ENCODE peak calls at places on chromosomes 1 and 21, in ten cellular contexts. X is IMR-90, J is choroid plexus epithelial cell, T is fibroblast of pulmonary artery, Q is A549, M is ovary, U is fibroblast of lung, O is tibial artery, G is cardiac fibroblast, Z is HFF-Myc. C is an unnamed sample.

GRCh38 chr1:117166076-117166475 is 44.5 kb upstream of the TRIM45 start:
- DNase-seq in T (peak; percentile 42), O (no peak), Q (peak; percentile 58), M (no peak), G (peak; percentile 40), U (peak; percentile 80), J (peak; percentile 63), X (peak; percentile 95), Z (no peak), C (no peak)

GRCh38 chr1:50418600-50419109 is 4.6 kb downstream of the DMRTA2 start:
- DNase-seq in Z (no peak), G (no peak), M (no peak), X (no peak), U (no peak), O (no peak), T (no peak), Q (no peak), J (no peak), C (peak; percentile 53)

GRCh38 chr1:217027403-217028080 is 304.3 kb upstream of the ESRRG start:
- DNase-seq in M (no peak), U (no peak), Z (no peak), O (no peak), J (no peak), T (no peak), X (no peak), G (no peak), Q (no peak), C (no peak)

GRCh38 chr1:83631836-83632235 is 367.1 kb downstream of the TTLL7 start:
- DNase-seq in Q (no peak), O (no peak), G (no peak), U (no peak), T (no peak), M (no peak), J (no peak), Z (no peak), X (no peak), C (no peak)

GRCh38 chr21:45381865-45382697 is 22.9 kb upstream of the COL18A1 start:
- DNase-seq in G (no peak), J (no peak), O (peak; percentile 14), T (no peak), Z (no peak), U (no peak), M (peak; percentile 36), Q (no peak), X (no peak), C (peak; percentile 46)

GRCh38 chr21:27572681-27573080 is 605.8 kb upstream of the ADAMTS5 start:
- DNase-seq in M (no peak), G (peak; percentile 34), O (no peak), J (peak; percentile 85), X (peak; percentile 90), Z (no peak), T (peak; percentile 47), U (peak; percentile 75), Q (no peak), C (no peak)

GRCh38 chr1:167263784-167264464 is 43.2 kb downstream of the POU2F1 start:
- DNase-seq in Q (peak; percentile 9), J (peak; percentile 18), G (peak; percentile 10), X (no peak), T (no peak), U (no peak), O (no peak), Z (no peak), M (no peak), C (no peak)

GRCh38 chr21:32306021-32306780 is 7.5 kb downstream of the MRAP start:
- DNase-seq in M (no peak), J (peak; percentile 43), Z (no peak), Q (peak; percentile 17), U (no peak), G (peak; percentile 8), X (no peak), T (no peak), O (no peak), C (no peak)

GRCh38 chr21:23695449-23695848 is 1911.8 kb downstream of the MRPL39 start:
- DNase-seq in G (no peak), O (no peak), Z (no peak), X (no peak), Q (no peak), T (no peak), U (no peak), J (no peak), M (no peak), C (no peak)

GRCh38 chr1:2554621-2555387 is 1.4 kb upstream of the TNFRSF14 start:
- DNase-seq in T (no peak), U (no peak), X (no peak), Q (no peak), M (no peak), J (peak; percentile 50), G (no peak), Z (no peak), O (no peak), C (no peak)

GRCh38 chr1:201299968-201300367 is 16.7 kb downstream of the PKP1 start:
- DNase-seq in O (no peak), X (peak; percentile 4), Z (no peak), J (no peak), U (peak; percentile 25), G (peak; percentile 51), M (no peak), Q (peak; percentile 37), T (peak; percentile 21), C (no peak)

GRCh38 chr1:28129150-28129549 is 40.7 kb upstream of the EYA3 start:
- DNase-seq in J (peak; percentile 52), Q (peak; percentile 55), U (peak; percentile 21), G (peak; percentile 63), Z (no peak), T (peak; percentile 50), X (peak; percentile 82), M (no peak), O (no peak), C (no peak)

GRCh38 chr21:16213518-16213917 is 483.7 kb downstream of the USP25 start:
- DNase-seq in Q (no peak), T (no peak), G (no peak), J (no peak), M (no peak), U (no peak), O (no peak), X (no peak), Z (no peak), C (no peak)

GRCh38 chr1:50603274-50604271 is 180.3 kb upstream of the DMRTA2 start:
- DNase-seq in O (no peak), U (peak; percentile 38), J (peak; percentile 55), G (peak; percentile 13), X (peak; percentile 69), T (peak; percentile 33), Q (peak; percentile 35), M (no peak), Z (peak; percentile 76), C (no peak)

GRCh38 chr1:85617582-85618237 is 37.1 kb downstream of the CCN1 start:
- DNase-seq in J (peak; percentile 79), G (peak; percentile 37), O (no peak), U (peak; percentile 6), T (peak; percentile 34), X (peak; percentile 87), Z (no peak), M (no peak), Q (no peak), C (no peak)

GRCh38 chr1:20634065-20634593 is 871 bp downstream of the PINK1 start:
- DNase-seq in Z (no peak), Q (no peak), O (no peak), M (no peak), T (no peak), G (no peak), U (no peak), X (no peak), J (no peak), C (no peak)
- H3K4me3 ChIP-seq in Z (peak overlapping the region; percentile 62), Q (peak overlapping the region; percentile 100), O (peak overlapping the region; percentile 100), M (peak overlapping the region; percentile 77), T (peak overlapping the region; percentile 58), G (peak overlapping the region; percentile 84), U (peak overlapping the region; percentile 96), X (peak overlapping the region; percentile 84), J (peak overlapping the region; percentile 87), C (peak overlapping the region; percentile 88)

GRCh38 chr1:231159963-231160761 is 1.7 kb upstream of the TRIM67 start:
- DNase-seq in U (no peak), Q (no peak), J (no peak), X (no peak), Z (no peak), G (no peak), O (no peak), M (no peak), T (no peak), C (no peak)

GRCh38 chr1:231162300-231162969 is 577 bp downstream of the TRIM67 start:
- DNase-seq in X (peak; percentile 26), M (peak; percentile 49), O (no peak), T (peak; percentile 19), G (peak; percentile 22), J (peak; percentile 49), U (peak; percentile 10), Z (no peak), Q (peak; percentile 46), C (peak; percentile 57)

GRCh38 chr1:231159202-231159962 is 2.5 kb upstream of the TRIM67 start:
- DNase-seq in O (no peak), U (no peak), T (no peak), G (no peak), Z (no peak), X (no peak), J (no peak), Q (no peak), M (no peak), C (no peak)

GRCh38 chr1:231161711-231162299 is at the start of gene TRIM67:
- DNase-seq in Z (no peak), U (peak; percentile 7), T (no peak), Q (peak; percentile 29), M (no peak), O (no peak), X (no peak), G (peak; percentile 7), J (peak; percentile 36), C (no peak)

GRCh38 chr1:231160851-231161710 is 777 bp upstream of the TRIM67 start:
- DNase-seq in T (no peak), Z (no peak), Q (no peak), O (no peak), G (no peak), U (no peak), X (no peak), M (peak; percentile 16), J (no peak), C (no peak)
- H3K4me3 ChIP-seq in T (no peak overlapping the region), Z (no peak overlapping the region), Q (peak overlapping the region; percentile 54), O (no peak overlapping the region), G (no peak overlapping the region), U (peak overlapping the region; percentile 33), X (no peak overlapping the region), M (no peak overlapping the region), J (peak overlapping the region; percentile 42), C (peak overlapping the region; percentile 60)

GRCh38 chr1:153343811-153344717 is 4.6 kb downstream of the PGLYRP4 start:
- DNase-seq in Z (no peak), Q (no peak), X (no peak), T (no peak), J (no peak), G (no peak), U (no peak), M (no peak), O (no peak), C (no peak)
- H3K4me3 ChIP-seq in Z (no peak overlapping the region), Q (no peak overlapping the region), X (no peak overlapping the region), T (no peak overlapping the region), J (no peak overlapping the region), G (no peak overlapping the region), U (no peak overlapping the region), M (no peak overlapping the region), O (no peak overlapping the region), C (no peak overlapping the region)

DNA sequence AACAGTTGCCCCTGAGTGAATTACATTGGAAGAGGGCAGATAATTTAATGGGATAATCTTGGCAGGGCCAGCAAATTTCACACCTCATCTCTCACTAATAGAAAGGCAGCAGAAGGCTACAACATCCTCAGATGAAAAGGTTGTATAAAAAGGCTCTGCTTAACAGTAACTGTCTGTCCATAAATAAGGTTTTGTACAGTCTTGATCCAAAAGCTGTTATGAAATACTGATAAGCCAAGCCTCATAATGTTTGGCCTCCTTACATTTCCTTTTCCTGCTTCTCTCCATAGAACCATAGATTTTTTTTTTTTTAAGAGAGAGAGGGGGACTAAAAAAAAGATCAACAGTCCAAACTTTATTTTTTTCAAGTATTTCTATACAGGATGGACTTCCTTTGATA is 6.1 kb downstream of the ROR1 start:
- DNase-seq in G (peak; percentile 65), O (no peak), J (no peak), X (peak; percentile 25), Q (no peak), Z (no peak), U (peak; percentile 46), M (no peak), T (peak; percentile 59), C (no peak)
- H3K4me3 ChIP-seq in G (no peak overlapping the region), O (no peak overlapping the region), J (no peak overlapping the region), X (no peak overlapping the region), Q (no peak overlapping the region), Z (no peak overlapping the region), U (no peak overlapping the region), M (no peak overlapping the region), T (no peak overlapping the region), C (no peak overlapping the region)

C was measured in psoas muscle.